ENCODE peak calls at places on chromosomes 12 and 14, in ten cellular contexts. C is left ventricle myocardium superior; I is substantia nigra; G is BE2C; J is activated T-cell treated with anti-CD3 and anti-CD28 coated beads for 48 hours; A is GOT3; L is fibroblast of the conjunctiva; W is T follicular helper cell; N is head of caudate nucleus; V is naive thymus-derived CD8-positive, alpha-beta T cell. U is an unnamed sample.

GRCh38 chr12:122519418-122519817 is 7.3 kb downstream of the RSRC2 start:
- DNase-seq in C (no peak), I (no peak), G (no peak), J (no peak), A (no peak), L (no peak), W (no peak), N (no peak), V (no peak), U (no peak)

GRCh38 chr12:111685322-111685810 is 390 bp downstream of the BRAP start:
- DNase-seq in C (no peak), I (no peak), G (no peak), J (no peak), A (no peak), L (no peak), W (no peak), N (no peak), V (no peak), U (no peak)

GRCh38 chr14:99865408-99865807 is 72.2 kb downstream of the EML1 start:
- DNase-seq in C (no peak), I (no peak), G (no peak), J (no peak), A (no peak), L (no peak), W (no peak), N (no peak), V (no peak), U (no peak)

GRCh38 chr14:61107148-61107641 is 126.2 kb downstream of the SLC38A6 start:
- DNase-seq in C (peak), I (no peak), G (no peak), J (no peak), A (no peak), L (peak), W (no peak), N (no peak), V (no peak), U (no peak)

GRCh38 chr12:124501080-124501642 is 66.3 kb downstream of the NCOR2 start:
- DNase-seq in C (no peak), I (no peak), G (no peak), J (no peak), A (no peak), L (no peak), W (no peak), N (no peak), V (no peak), U (no peak)

GRCh38 chr14:102238766-102239165 is 66.2 kb downstream of the MOK start:
- DNase-seq in C (no peak), I (no peak), G (no peak), J (no peak), A (no peak), L (no peak), W (no peak), N (no peak), V (no peak), U (no peak)

GRCh38 chr12:46546634-46547273 is 174.2 kb upstream of the SLC38A2 start:
- DNase-seq in C (no peak), I (no peak), G (no peak), J (no peak), A (no peak), L (no peak), W (no peak), N (no peak), V (no peak), U (no peak)

GRCh38 chr14:24092110-24092959 is 1.8 kb upstream of the PCK2 start:
- DNase-seq in C (no peak), I (no peak), G (no peak), J (no peak), A (no peak), L (no peak), W (no peak), N (no peak), V (no peak), U (no peak)

GRCh38 chr12:1842905-1843640 is 22.7 kb downstream of the LRTM2 start:
- DNase-seq in C (no peak), I (no peak), G (no peak), J (no peak), A (no peak), L (no peak), W (no peak), N (no peak), V (no peak), U (no peak)

GRCh38 chr14:95953111-95953724 is 76.6 kb downstream of the TUNAR start:
- DNase-seq in C (no peak), I (no peak), G (no peak), J (no peak), A (no peak), L (no peak), W (no peak), N (no peak), V (no peak), U (no peak)

GRCh38 chr12:43893670-43894069 is 57.8 kb downstream of the TMEM117 start:
- DNase-seq in C (no peak), I (no peak), G (no peak), J (no peak), A (no peak), L (peak), W (no peak), N (no peak), V (no peak), U (no peak)

GRCh38 chr14:67883717-67884116 is 64.1 kb downstream of the RAD51B start:
- DNase-seq in C (no peak), I (no peak), G (no peak), J (no peak), A (no peak), L (no peak), W (no peak), N (no peak), V (no peak), U (no peak)

GRCh38 chr12:129073157-129073915 is 220.1 kb downstream of the GLT1D1 start:
- DNase-seq in C (no peak), I (no peak), G (no peak), J (no peak), A (no peak), L (no peak), W (no peak), N (no peak), V (no peak), U (no peak)

GRCh38 chr12:87163122-87163521 is 866.1 kb downstream of the C12orf50 start:
- DNase-seq in C (no peak), I (no peak), G (no peak), J (no peak), A (no peak), L (no peak), W (no peak), N (no peak), V (no peak), U (no peak)

GRCh38 chr12:40208707-40209106 is 16.1 kb upstream of the LRRK2 start:
- DNase-seq in C (peak), I (no peak), G (no peak), J (no peak), A (no peak), L (no peak), W (no peak), N (no peak), V (no peak), U (no peak)

U was measured in Panc1.